ENCODE peak calls at places on chromosomes 6 and 20, in four cellular contexts. K is BJ, A is astrocyte of the spinal cord, W is colonic mucosa. U is an unnamed sample.

GRCh38 chr6:12841619-12842018 is 125.1 kb downstream of the PHACTR1 start:
- DNase-seq in K (no peak), W (no peak), A (no peak), U (no peak)

GRCh38 chr6:160991411-160992322 is at the start of gene MAP3K4:
- DNase-seq in K (no peak), A (peak), W (peak), U (peak)

GRCh38 chr6:51654647-51655046 is 432.8 kb downstream of the PKHD1 start:
- DNase-seq in K (no peak), W (no peak), A (no peak), U (no peak)

GRCh38 chr20:59033616-59034165 is 1.6 kb upstream of the ATP5F1E start:
- DNase-seq in A (no peak), W (no peak), K (no peak), U (no peak)

GRCh38 chr6:102458990-102459389 is 1065.5 kb downstream of the GRIK2 start:
- DNase-seq in W (no peak), A (no peak), K (no peak), U (no peak)

GRCh38 chr6:1552296-1552761 is 57.4 kb upstream of the FOXC1 start:
- DNase-seq in W (no peak), K (no peak), A (peak), U (peak)

GRCh38 chr6:137218473-137218916 is 690 bp downstream of the IFNGR1 start:
- DNase-seq in W (peak), K (no peak), A (peak), U (peak)

GRCh38 chr20:50478162-50479036 is 31.8 kb upstream of the PTPN1 start:
- DNase-seq in K (no peak), A (peak), W (peak), U (peak)

DNA sequence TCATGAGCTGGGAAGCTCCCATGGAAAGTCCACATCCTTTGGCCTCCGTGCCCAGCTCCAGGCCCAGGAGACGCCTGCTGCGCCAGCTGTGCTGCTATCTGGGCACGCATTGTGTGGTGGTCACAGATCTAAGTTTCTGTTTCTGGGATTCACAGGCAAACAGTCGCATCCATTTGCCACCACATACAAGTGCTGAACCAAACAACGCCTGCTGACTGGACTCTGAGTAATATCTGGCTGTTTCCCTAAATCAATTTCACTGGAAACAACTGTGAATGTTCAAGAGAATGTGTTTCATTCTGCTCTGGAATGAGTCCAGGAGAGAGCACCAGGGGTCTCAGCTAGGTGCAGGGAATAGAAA is 45.5 kb downstream of the IRF4 start:
- DNase-seq in K (no peak), W (no peak), A (peak), U (no peak)
- H3K4me3 ChIP-seq in K (no peak), W (no peak), A (no peak), U (no peak)

GRCh38 chr20:48722737-48723191 is 105.0 kb downstream of the PREX1 start:
- DNase-seq in W (no peak), A (peak), K (no peak), U (no peak)

GRCh38 chr20:48724891-48725588 is 102.8 kb downstream of the PREX1 start:
- DNase-seq in K (no peak), A (no peak), W (no peak), U (no peak)

GRCh38 chr20:48722002-48722731 is 105.6 kb downstream of the PREX1 start:
- DNase-seq in W (no peak), K (no peak), A (peak), U (no peak)

GRCh38 chr20:48725589-48725991 is 102.2 kb downstream of the PREX1 start:
- DNase-seq in W (no peak), K (no peak), A (no peak), U (no peak)

GRCh38 chr20:48723308-48724264 is 104.2 kb downstream of the PREX1 start:
- DNase-seq in K (no peak), W (no peak), A (peak), U (no peak)
- H3K4me3 ChIP-seq in K (no peak), W (no peak), A (no peak), U (no peak)

DNA sequence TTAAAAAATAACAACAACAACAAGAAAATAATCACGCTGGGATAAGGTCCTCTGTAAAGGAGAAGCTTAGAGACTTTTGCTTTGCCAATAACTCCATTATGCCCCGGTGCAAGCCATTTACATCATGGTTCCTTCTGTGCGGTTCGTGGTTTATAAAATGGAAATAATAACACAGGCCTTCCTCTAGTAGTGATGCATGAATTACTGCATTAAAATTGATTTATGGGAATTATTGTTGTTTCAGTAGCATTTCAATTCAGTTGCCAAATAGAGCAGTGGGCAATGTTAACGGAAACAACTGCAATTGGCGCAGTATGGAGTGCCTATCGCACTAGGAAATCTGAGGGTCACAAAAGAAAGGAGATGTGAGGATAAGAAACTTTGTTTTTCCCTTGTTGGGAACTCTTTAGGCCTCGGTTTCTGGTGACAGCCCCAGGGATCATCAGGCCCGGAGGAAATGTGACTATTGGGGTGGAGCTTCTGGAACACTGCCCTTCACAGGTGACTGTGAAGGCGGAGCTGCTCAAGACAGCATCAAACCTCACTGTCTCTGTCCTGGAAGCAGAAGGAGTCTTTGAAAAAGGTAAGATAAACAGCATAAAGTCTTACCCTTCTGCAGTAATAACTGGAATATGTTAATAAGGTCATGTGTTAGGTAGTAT is 1.1 kb downstream of the CD109 start:
- DNase-seq in A (peak), K (no peak), W (no peak), U (no peak)
- H3K4me3 ChIP-seq in A (peak), K (peak), W (no peak), U (no peak)

DNA sequence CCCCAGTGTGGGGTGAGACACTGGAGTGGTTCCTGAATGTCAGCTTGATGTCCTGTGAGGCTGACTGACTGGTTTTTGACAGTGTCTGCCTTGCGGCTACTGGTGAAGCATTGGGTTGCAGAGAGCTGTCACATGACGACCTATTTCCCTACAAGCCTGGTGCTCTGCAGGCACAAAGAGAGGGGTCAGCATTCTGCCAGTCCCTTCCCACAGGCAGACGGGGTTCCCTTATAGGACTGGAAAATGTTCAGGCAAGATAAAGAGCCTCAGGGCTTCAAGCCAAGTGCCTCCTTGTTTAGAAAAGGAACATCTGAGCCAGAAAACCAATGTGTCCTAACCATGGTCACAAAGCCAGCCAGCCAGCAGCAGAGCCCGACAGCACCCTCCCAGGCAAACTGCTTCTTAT is 11.0 kb downstream of the LY86 start:
- DNase-seq in K (no peak), W (no peak), A (no peak), U (no peak)
- H3K4me3 ChIP-seq in K (no peak), W (no peak), A (no peak), U (no peak)

GRCh38 chr6:33276581-33276863 is 401 bp upstream of the B3GALT4 start:
- DNase-seq in A (no peak), K (no peak), W (no peak), U (no peak)
- H3K4me3 ChIP-seq in A (peak), K (peak), W (peak), U (no peak)

DNA sequence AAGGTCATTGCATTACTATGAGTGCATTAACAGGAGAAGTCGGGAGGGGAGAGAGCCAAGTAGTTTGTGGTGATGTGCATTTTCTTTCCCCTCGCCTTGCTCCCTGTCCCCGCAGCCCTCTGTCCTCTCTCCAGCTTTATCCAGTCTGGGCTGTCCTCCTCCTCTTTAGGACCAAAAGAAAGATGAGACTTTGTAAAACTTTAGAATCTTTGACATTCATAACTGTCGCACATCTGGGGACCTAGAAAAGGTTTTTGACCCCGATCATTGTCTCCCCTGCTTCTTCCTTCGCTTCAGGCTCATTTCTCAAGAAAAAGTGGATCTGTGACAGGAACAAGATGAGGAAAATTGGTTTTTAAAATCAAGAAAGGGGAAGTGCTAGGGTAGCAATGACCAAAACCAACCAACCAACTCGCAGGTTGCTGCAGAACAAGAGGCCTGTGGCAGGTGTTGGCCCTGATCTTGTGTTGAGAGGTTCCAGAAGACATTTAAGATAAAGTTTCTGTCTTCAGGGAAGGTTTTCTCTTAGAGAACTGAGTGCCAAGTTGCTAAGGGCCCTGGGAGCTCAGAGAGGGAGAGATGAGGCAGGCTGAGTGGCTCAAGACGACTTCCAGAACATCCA is 17.6 kb downstream of the SYTL3 start:
- DNase-seq in K (no peak), W (peak), A (no peak), U (no peak)
- H3K4me3 ChIP-seq in K (no peak), W (no peak), A (no peak), U (no peak)

GRCh38 chr6:113825776-113826175 is 31.4 kb upstream of the MARCKS start:
- DNase-seq in W (peak), K (peak), A (peak), U (peak)

GRCh38 chr6:113824863-113825262 is 32.3 kb upstream of the MARCKS start:
- DNase-seq in A (no peak), W (no peak), K (no peak), U (no peak)

GRCh38 chr6:113824411-113824810 is 32.7 kb upstream of the MARCKS start:
- DNase-seq in K (no peak), A (peak), W (no peak), U (no peak)

GRCh38 chr6:113821445-113821844 is 35.7 kb upstream of the MARCKS start:
- DNase-seq in A (no peak), W (no peak), K (no peak), U (no peak)

DNA sequence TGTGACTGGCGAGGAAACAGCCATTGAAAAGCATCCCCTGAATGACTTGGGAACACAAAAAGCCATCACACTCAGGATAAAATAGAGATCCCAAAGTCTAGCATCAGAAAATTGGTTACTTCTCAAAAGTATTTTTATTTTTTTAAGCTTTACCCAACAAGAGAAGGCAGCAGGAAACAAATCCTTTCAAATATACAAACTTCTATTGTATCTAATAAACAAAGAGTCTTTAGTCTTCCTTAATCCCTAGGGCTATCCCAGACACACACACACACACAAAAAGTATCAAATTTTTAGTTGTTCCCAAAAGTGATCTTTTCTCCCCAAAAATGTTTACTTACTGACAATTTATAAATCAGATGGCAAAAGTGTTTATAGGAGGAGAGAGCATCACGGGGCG is 33.2 kb upstream of the MARCKS start:
- DNase-seq in W (no peak), K (no peak), A (no peak), U (no peak)
- H3K4me3 ChIP-seq in W (no peak), K (no peak), A (no peak), U (no peak)

GRCh38 chr20:25485872-25486271 is 78.4 kb downstream of the GINS1 start:
- DNase-seq in W (no peak), A (no peak), K (no peak), U (no peak)
- H3K4me3 ChIP-seq in W (no peak), A (no peak), K (no peak), U (no peak)

GRCh38 chr6:27667651-27668441 is 194.9 kb upstream of the ZNF184 start:
- DNase-seq in A (peak), W (no peak), K (no peak), U (no peak)
- H3K4me3 ChIP-seq in A (peak), W (no peak), K (peak), U (no peak)

U was measured in mucosa of descending colon.